ENCODE peak calls at places on chromosomes 12 and 14, in five cellular contexts. One of them, this sample, is unnamed.

GRCh38 chr14:60508707-60509437 is at the start of gene SIX6:
- DNase-seq in neural progenitor cell: peak
- DNase-seq in fibroblast of pulmonary artery: peak
- DNase-seq in cardiac muscle cell: peak
- DNase-seq in epithelial cell of proximal tubule: no peak
- DNase-seq in this sample: peak

GRCh38 chr14:54258382-54258781 is 138.4 kb upstream of the CDKN3 start:
- DNase-seq in neural progenitor cell: no peak
- DNase-seq in fibroblast of pulmonary artery: no peak
- DNase-seq in cardiac muscle cell: no peak
- DNase-seq in epithelial cell of proximal tubule: no peak
- DNase-seq in this sample: no peak

GRCh38 chr12:126676426-126676825 is 1590.5 kb upstream of the TMEM132C start:
- DNase-seq in neural progenitor cell: no peak
- DNase-seq in fibroblast of pulmonary artery: peak
- DNase-seq in cardiac muscle cell: no peak
- DNase-seq in epithelial cell of proximal tubule: no peak
- DNase-seq in this sample: no peak

GRCh38 chr12:19168634-19169033 is 39.1 kb downstream of the PLEKHA5 start:
- DNase-seq in neural progenitor cell: no peak
- DNase-seq in fibroblast of pulmonary artery: no peak
- DNase-seq in cardiac muscle cell: no peak
- DNase-seq in epithelial cell of proximal tubule: no peak
- DNase-seq in this sample: no peak

GRCh38 chr12:6425588-6426531 is 18.9 kb upstream of the CD27 start:
- DNase-seq in neural progenitor cell: no peak
- DNase-seq in fibroblast of pulmonary artery: no peak
- DNase-seq in cardiac muscle cell: no peak
- DNase-seq in epithelial cell of proximal tubule: peak
- DNase-seq in this sample: no peak

GRCh38 chr14:31207287-31207745 is 277 bp downstream of the HECTD1 start:
- DNase-seq in neural progenitor cell: no peak
- DNase-seq in fibroblast of pulmonary artery: no peak
- DNase-seq in cardiac muscle cell: no peak
- DNase-seq in epithelial cell of proximal tubule: no peak
- DNase-seq in this sample: no peak

GRCh38 chr12:103268831-103269514 is 226.8 kb downstream of the C12orf42 start:
- DNase-seq in neural progenitor cell: no peak
- DNase-seq in fibroblast of pulmonary artery: no peak
- DNase-seq in cardiac muscle cell: no peak
- DNase-seq in epithelial cell of proximal tubule: no peak
- DNase-seq in this sample: no peak

GRCh38 chr14:29271669-29272068 is 505.1 kb downstream of the FOXG1 start:
- DNase-seq in neural progenitor cell: no peak
- DNase-seq in fibroblast of pulmonary artery: no peak
- DNase-seq in cardiac muscle cell: no peak
- DNase-seq in epithelial cell of proximal tubule: no peak
- DNase-seq in this sample: no peak

GRCh38 chr14:21317433-21317832 is 37.5 kb downstream of the RPGRIP1 start:
- DNase-seq in neural progenitor cell: peak
- DNase-seq in fibroblast of pulmonary artery: no peak
- DNase-seq in cardiac muscle cell: peak
- DNase-seq in epithelial cell of proximal tubule: no peak
- DNase-seq in this sample: peak

GRCh38 chr12:26971963-26972362 is 33.7 kb downstream of the FGFR1OP2 start:
- DNase-seq in neural progenitor cell: no peak
- DNase-seq in fibroblast of pulmonary artery: no peak
- DNase-seq in cardiac muscle cell: no peak
- DNase-seq in epithelial cell of proximal tubule: no peak
- DNase-seq in this sample: no peak

GRCh38 chr14:97840159-97840558 is 1043.0 kb downstream of the VRK1 start:
- DNase-seq in neural progenitor cell: no peak
- DNase-seq in fibroblast of pulmonary artery: no peak
- DNase-seq in cardiac muscle cell: no peak
- DNase-seq in epithelial cell of proximal tubule: no peak
- DNase-seq in this sample: no peak

GRCh38 chr12:96047621-96048211 is 12.3 kb upstream of the LTA4H start:
- DNase-seq in neural progenitor cell: no peak
- DNase-seq in fibroblast of pulmonary artery: peak
- DNase-seq in cardiac muscle cell: no peak
- DNase-seq in epithelial cell of proximal tubule: no peak
- DNase-seq in this sample: peak

GRCh38 chr12:64998327-64999156 is 122.6 kb downstream of the WIF1 start:
- DNase-seq in neural progenitor cell: no peak
- DNase-seq in fibroblast of pulmonary artery: no peak
- DNase-seq in cardiac muscle cell: peak
- DNase-seq in epithelial cell of proximal tubule: peak
- DNase-seq in this sample: no peak

GRCh38 chr14:20176330-20176729 is 14.4 kb upstream of the OR11G2 start:
- DNase-seq in neural progenitor cell: no peak
- DNase-seq in fibroblast of pulmonary artery: no peak
- DNase-seq in cardiac muscle cell: no peak
- DNase-seq in epithelial cell of proximal tubule: no peak
- DNase-seq in this sample: no peak

GRCh38 chr14:104593241-104593701 is 11.3 kb downstream of the TMEM179 start:
- DNase-seq in neural progenitor cell: no peak
- DNase-seq in fibroblast of pulmonary artery: no peak
- DNase-seq in cardiac muscle cell: no peak
- DNase-seq in epithelial cell of proximal tubule: no peak
- DNase-seq in this sample: no peak

GRCh38 chr12:1544991-1545700 is 49.2 kb downstream of the FBXL14 start:
- DNase-seq in neural progenitor cell: no peak
- DNase-seq in fibroblast of pulmonary artery: peak
- DNase-seq in cardiac muscle cell: no peak
- DNase-seq in epithelial cell of proximal tubule: no peak
- DNase-seq in this sample: peak

GRCh38 chr14:74478996-74479635 is 14.0 kb downstream of the NPC2 start:
- DNase-seq in neural progenitor cell: peak
- DNase-seq in fibroblast of pulmonary artery: peak
- DNase-seq in cardiac muscle cell: peak
- DNase-seq in epithelial cell of proximal tubule: no peak
- DNase-seq in this sample: peak

GRCh38 chr14:91228112-91229004 is 16.1 kb downstream of the GPR68 start:
- DNase-seq in neural progenitor cell: no peak
- DNase-seq in fibroblast of pulmonary artery: peak
- DNase-seq in cardiac muscle cell: no peak
- DNase-seq in epithelial cell of proximal tubule: peak
- DNase-seq in this sample: peak

GRCh38 chr12:63940295-63940997 is 95.9 kb downstream of the SRGAP1 start:
- DNase-seq in neural progenitor cell: no peak
- DNase-seq in fibroblast of pulmonary artery: no peak
- DNase-seq in cardiac muscle cell: peak
- DNase-seq in epithelial cell of proximal tubule: no peak
- DNase-seq in this sample: no peak

GRCh38 chr12:65822732-65823480 is 1.4 kb upstream of the HMGA2 start:
- DNase-seq in neural progenitor cell: peak
- DNase-seq in fibroblast of pulmonary artery: peak
- DNase-seq in cardiac muscle cell: peak
- DNase-seq in epithelial cell of proximal tubule: no peak
- DNase-seq in this sample: peak

GRCh38 chr12:125149160-125150108 is 84.2 kb downstream of the AACS start:
- DNase-seq in neural progenitor cell: no peak
- DNase-seq in fibroblast of pulmonary artery: no peak
- DNase-seq in cardiac muscle cell: no peak
- DNase-seq in epithelial cell of proximal tubule: no peak
- DNase-seq in this sample: no peak

GRCh38 chr14:75126121-75126544 is 715 bp downstream of the NEK9 start:
- DNase-seq in neural progenitor cell: no peak
- DNase-seq in fibroblast of pulmonary artery: no peak
- DNase-seq in cardiac muscle cell: no peak
- DNase-seq in epithelial cell of proximal tubule: no peak
- DNase-seq in this sample: no peak

GRCh38 chr12:96720363-96720705 is 186.7 kb upstream of the NEDD1 start:
- DNase-seq in neural progenitor cell: no peak
- DNase-seq in fibroblast of pulmonary artery: no peak
- DNase-seq in cardiac muscle cell: no peak
- DNase-seq in epithelial cell of proximal tubule: no peak
- DNase-seq in this sample: no peak

GRCh38 chr12:92242917-92243316 is 97.3 kb upstream of the BTG1 start:
- DNase-seq in neural progenitor cell: no peak
- DNase-seq in fibroblast of pulmonary artery: peak
- DNase-seq in cardiac muscle cell: no peak
- DNase-seq in epithelial cell of proximal tubule: no peak
- DNase-seq in this sample: peak

DNA sequence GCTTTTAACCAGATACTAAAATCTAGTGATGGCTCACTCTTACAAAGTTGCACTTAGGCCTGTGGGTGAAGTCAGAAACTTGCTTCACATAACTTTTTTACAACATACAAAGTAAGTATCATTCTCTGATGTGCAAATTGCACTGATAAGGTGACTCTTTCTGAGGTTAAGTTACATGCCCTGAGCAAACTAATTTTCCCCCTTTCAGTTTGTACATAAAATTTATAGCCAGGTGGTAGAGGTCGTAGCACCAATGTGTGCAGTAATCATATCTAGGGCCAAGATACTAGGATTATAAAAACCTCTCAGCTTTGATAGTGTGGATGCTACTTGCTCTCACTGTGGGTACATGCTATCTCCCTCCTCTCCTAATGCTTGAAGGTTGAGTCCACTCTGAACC is 130.7 kb upstream of the CPNE8 start:
- DNase-seq in neural progenitor cell: no peak
- DNase-seq in fibroblast of pulmonary artery: no peak
- DNase-seq in cardiac muscle cell: no peak
- DNase-seq in epithelial cell of proximal tubule: no peak
- DNase-seq in this sample: no peak
- H3K4me3 ChIP-seq in neural progenitor cell: no peak
- H3K4me3 ChIP-seq in fibroblast of pulmonary artery: no peak
- H3K4me3 ChIP-seq in cardiac muscle cell: no peak
- H3K4me3 ChIP-seq in epithelial cell of proximal tubule: no peak
- H3K4me3 ChIP-seq in this sample: no peak

GRCh38 chr12:94148841-94149780 is 734 bp downstream of the PLXNC1 start:
- DNase-seq in neural progenitor cell: peak
- DNase-seq in fibroblast of pulmonary artery: peak
- DNase-seq in cardiac muscle cell: peak
- DNase-seq in epithelial cell of proximal tubule: no peak
- DNase-seq in this sample: peak
- TF ChIP-seq CTCF in neural progenitor cell: peak
- TF ChIP-seq CTCF in fibroblast of pulmonary artery: no peak
- TF ChIP-seq CTCF in cardiac muscle cell: peak
- TF ChIP-seq CTCF in epithelial cell of proximal tubule: no peak
- TF ChIP-seq CTCF in this sample: peak

GRCh38 chr12:48787791-48788521 is 933 bp downstream of the ADCY6 start:
- DNase-seq in neural progenitor cell: peak
- DNase-seq in fibroblast of pulmonary artery: no peak
- DNase-seq in cardiac muscle cell: no peak
- DNase-seq in epithelial cell of proximal tubule: no peak
- DNase-seq in this sample: no peak
- H3K4me3 ChIP-seq in neural progenitor cell: peak
- H3K4me3 ChIP-seq in fibroblast of pulmonary artery: peak
- H3K4me3 ChIP-seq in cardiac muscle cell: peak
- H3K4me3 ChIP-seq in epithelial cell of proximal tubule: peak
- H3K4me3 ChIP-seq in this sample: peak

GRCh38 chr14:102924632-102925588 is 2.4 kb downstream of the AMN start:
- DNase-seq in neural progenitor cell: no peak
- DNase-seq in fibroblast of pulmonary artery: no peak
- DNase-seq in cardiac muscle cell: no peak
- DNase-seq in epithelial cell of proximal tubule: no peak
- DNase-seq in this sample: peak
- TF ChIP-seq CTCF in neural progenitor cell: peak
- TF ChIP-seq CTCF in fibroblast of pulmonary artery: peak
- TF ChIP-seq CTCF in cardiac muscle cell: peak
- TF ChIP-seq CTCF in epithelial cell of proximal tubule: no peak
- TF ChIP-seq CTCF in this sample: peak

DNA sequence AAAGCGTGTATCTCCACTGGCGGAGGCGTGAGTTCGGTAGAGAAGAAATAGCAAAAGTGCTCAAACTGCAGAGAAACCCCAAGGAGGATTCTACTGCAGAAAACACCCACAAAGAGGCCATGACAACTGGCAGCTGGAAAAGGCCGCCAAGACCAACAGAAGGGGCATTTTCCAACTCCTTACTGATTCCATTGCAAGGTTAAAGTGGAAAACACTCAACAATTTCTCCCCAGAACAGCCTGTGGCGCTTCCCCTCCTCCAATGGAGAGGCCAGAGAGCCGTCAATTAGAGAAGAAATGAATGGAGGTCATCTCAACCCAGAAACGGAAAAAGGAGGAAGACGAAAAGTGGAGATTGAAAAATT is 618 bp upstream of the ANKRD52 start:
- DNase-seq in neural progenitor cell: no peak
- DNase-seq in fibroblast of pulmonary artery: no peak
- DNase-seq in cardiac muscle cell: peak
- DNase-seq in epithelial cell of proximal tubule: no peak
- DNase-seq in this sample: no peak
- H3K4me3 ChIP-seq in neural progenitor cell: peak
- H3K4me3 ChIP-seq in fibroblast of pulmonary artery: peak
- H3K4me3 ChIP-seq in cardiac muscle cell: peak
- H3K4me3 ChIP-seq in epithelial cell of proximal tubule: peak
- H3K4me3 ChIP-seq in this sample: peak

GRCh38 chr12:34625116-34625515 is 602.8 kb downstream of the ALG10 start:
- DNase-seq in neural progenitor cell: no peak
- DNase-seq in fibroblast of pulmonary artery: no peak
- DNase-seq in cardiac muscle cell: no peak
- DNase-seq in epithelial cell of proximal tubule: no peak
- DNase-seq in this sample: peak
- TF ChIP-seq CTCF in neural progenitor cell: no peak
- TF ChIP-seq CTCF in fibroblast of pulmonary artery: no peak
- TF ChIP-seq CTCF in cardiac muscle cell: no peak
- TF ChIP-seq CTCF in epithelial cell of proximal tubule: peak
- TF ChIP-seq CTCF in this sample: peak

GRCh38 chr12:123421314-123421713 is 15.2 kb downstream of the RILPL2 start:
- DNase-seq in neural progenitor cell: no peak
- DNase-seq in fibroblast of pulmonary artery: no peak
- DNase-seq in cardiac muscle cell: no peak
- DNase-seq in epithelial cell of proximal tubule: no peak
- DNase-seq in this sample: no peak

GRCh38 chr12:123431951-123432886 is 4.3 kb downstream of the RILPL2 start:
- DNase-seq in neural progenitor cell: no peak
- DNase-seq in fibroblast of pulmonary artery: no peak
- DNase-seq in cardiac muscle cell: no peak
- DNase-seq in epithelial cell of proximal tubule: no peak
- DNase-seq in this sample: no peak

GRCh38 chr12:123427036-123427769 is 9.3 kb downstream of the RILPL2 start:
- DNase-seq in neural progenitor cell: no peak
- DNase-seq in fibroblast of pulmonary artery: no peak
- DNase-seq in cardiac muscle cell: no peak
- DNase-seq in epithelial cell of proximal tubule: no peak
- DNase-seq in this sample: no peak
- H3K4me3 ChIP-seq in neural progenitor cell: no peak
- H3K4me3 ChIP-seq in fibroblast of pulmonary artery: no peak
- H3K4me3 ChIP-seq in cardiac muscle cell: no peak
- H3K4me3 ChIP-seq in epithelial cell of proximal tubule: no peak
- H3K4me3 ChIP-seq in this sample: no peak

This sample was measured in choroid plexus epithelial cell.